ENCODE peak calls at places on chromosomes 2 and 18, in eight cellular contexts. Q, S, C, P, D, W, Z and O are unnamed samples.

GRCh38 chr2:228675042-228675441 is 493.6 kb upstream of the SPHKAP start:
- DNase-seq in Q (no peak), S (no peak), C (no peak), P (no peak), D (no peak), W (no peak), Z (no peak), O (no peak)

GRCh38 chr2:13193075-13193474 is 476.3 kb downstream of the TRIB2 start:
- DNase-seq in Q (no peak), S (no peak), C (peak; percentile 83), P (no peak), D (no peak), W (peak; percentile 26), Z (no peak), O (no peak)

GRCh38 chr2:202765435-202765834 is 106.1 kb downstream of the ICA1L start:
- DNase-seq in Q (no peak), S (no peak), C (no peak), P (no peak), D (no peak), W (no peak), Z (no peak), O (peak; percentile 46)

GRCh38 chr2:109410021-109410815 is 203.5 kb downstream of the SEPTIN10 start:
- DNase-seq in Q (no peak), S (no peak), C (no peak), P (no peak), D (no peak), W (peak; percentile 54), Z (no peak), O (no peak)

GRCh38 chr2:224408676-224409075 is 6.8 kb upstream of the FAM124B start:
- DNase-seq in Q (no peak), S (no peak), C (no peak), P (no peak), D (no peak), W (no peak), Z (no peak), O (no peak)

GRCh38 chr2:146388757-146389156 is 1456.1 kb upstream of the ACVR2A start:
- DNase-seq in Q (no peak), S (no peak), C (no peak), P (no peak), D (no peak), W (no peak), Z (no peak), O (no peak)

GRCh38 chr2:133431289-133431688 is 137.0 kb downstream of the NCKAP5 start:
- DNase-seq in Q (no peak), S (no peak), C (no peak), P (no peak), D (no peak), W (no peak), Z (no peak), O (peak; percentile 20)

GRCh38 chr2:219551863-219552381 is 8.1 kb downstream of the TMEM198 start:
- DNase-seq in Q (no peak), S (no peak), C (no peak), P (no peak), D (no peak), W (no peak), Z (no peak), O (no peak)

GRCh38 chr2:173982918-173983317 is 17.7 kb upstream of the SP3 start:
- DNase-seq in Q (no peak), S (no peak), C (no peak), P (no peak), D (peak; percentile 63), W (peak; percentile 55), Z (no peak), O (no peak)

GRCh38 chr2:49616800-49617199 is 462.5 kb upstream of the FSHR start:
- DNase-seq in Q (no peak), S (peak; percentile 32), C (peak; percentile 60), P (no peak), D (no peak), W (no peak), Z (peak; percentile 20), O (no peak)

GRCh38 chr2:105515581-105516415 is 116.9 kb upstream of the FHL2 start:
- DNase-seq in Q (peak; percentile 95), S (no peak), C (no peak), P (no peak), D (no peak), W (peak; percentile 95), Z (no peak), O (no peak)

GRCh38 chr2:159071190-159071915 is 102.9 kb downstream of the TANC1 start:
- DNase-seq in Q (no peak), S (no peak), C (no peak), P (no peak), D (no peak), W (no peak), Z (no peak), O (no peak)

GRCh38 chr2:120436460-120436739 is 90.5 kb downstream of the INHBB start:
- DNase-seq in Q (no peak), S (no peak), C (no peak), P (no peak), D (peak; percentile 41), W (peak; percentile 48), Z (no peak), O (no peak)

GRCh38 chr2:120438301-120439066 is 92.5 kb downstream of the INHBB start:
- DNase-seq in Q (no peak), S (no peak), C (no peak), P (no peak), D (no peak), W (no peak), Z (no peak), O (no peak)

GRCh38 chr2:120435671-120436459 is 89.9 kb downstream of the INHBB start:
- DNase-seq in Q (peak; percentile 20), S (no peak), C (no peak), P (no peak), D (no peak), W (no peak), Z (no peak), O (no peak)

GRCh38 chr2:120437604-120438000 is 91.7 kb downstream of the INHBB start:
- DNase-seq in Q (no peak), S (no peak), C (no peak), P (no peak), D (no peak), W (no peak), Z (no peak), O (no peak)

DNA sequence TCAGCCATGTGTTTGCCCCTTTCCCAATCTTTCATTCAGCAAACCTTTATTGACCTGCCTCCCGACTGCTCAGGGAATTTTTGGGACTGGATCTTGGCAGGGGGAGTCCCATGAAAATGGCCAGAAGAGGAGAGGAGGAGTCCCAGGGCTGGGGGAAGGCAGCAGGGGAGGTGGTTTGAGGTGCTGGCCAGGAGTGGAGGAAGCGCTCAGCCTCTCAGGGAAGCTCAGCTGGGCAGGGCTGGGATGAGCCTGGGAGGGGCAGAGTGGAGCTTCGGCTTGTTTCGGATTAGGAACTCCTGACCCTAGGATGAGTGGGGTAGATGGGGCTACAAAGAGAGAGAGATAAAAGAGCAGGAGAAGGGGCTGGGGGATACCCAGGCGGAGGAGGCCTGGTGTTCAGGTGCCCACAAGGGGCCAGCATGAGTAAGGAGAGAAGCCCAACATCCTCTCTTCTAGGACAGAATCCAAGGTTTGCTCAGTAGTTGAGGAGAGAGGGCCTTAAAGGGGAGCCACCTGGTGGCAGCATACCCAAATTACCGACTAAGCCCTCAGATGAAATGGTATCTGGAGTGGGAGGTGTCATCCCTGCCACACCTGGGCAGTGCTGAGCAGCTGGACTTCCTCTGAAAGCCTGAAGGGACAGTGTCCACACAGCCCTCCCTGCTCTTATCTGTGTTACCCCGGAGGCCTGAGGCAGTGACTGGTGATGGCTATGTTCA is 91.1 kb downstream of the INHBB start:
- DNase-seq in Q (peak; percentile 29), S (peak; percentile 66), C (peak; percentile 30), P (peak; percentile 50), D (no peak), W (no peak), Z (peak; percentile 25), O (no peak)
- H3K27ac ChIP-seq in Q (no peak overlapping the region), S (no peak overlapping the region), C (no peak overlapping the region), P (no peak overlapping the region), D (no peak overlapping the region), W (no peak overlapping the region), Z (peak overlapping the region; percentile 54), O (no peak overlapping the region)

DNA sequence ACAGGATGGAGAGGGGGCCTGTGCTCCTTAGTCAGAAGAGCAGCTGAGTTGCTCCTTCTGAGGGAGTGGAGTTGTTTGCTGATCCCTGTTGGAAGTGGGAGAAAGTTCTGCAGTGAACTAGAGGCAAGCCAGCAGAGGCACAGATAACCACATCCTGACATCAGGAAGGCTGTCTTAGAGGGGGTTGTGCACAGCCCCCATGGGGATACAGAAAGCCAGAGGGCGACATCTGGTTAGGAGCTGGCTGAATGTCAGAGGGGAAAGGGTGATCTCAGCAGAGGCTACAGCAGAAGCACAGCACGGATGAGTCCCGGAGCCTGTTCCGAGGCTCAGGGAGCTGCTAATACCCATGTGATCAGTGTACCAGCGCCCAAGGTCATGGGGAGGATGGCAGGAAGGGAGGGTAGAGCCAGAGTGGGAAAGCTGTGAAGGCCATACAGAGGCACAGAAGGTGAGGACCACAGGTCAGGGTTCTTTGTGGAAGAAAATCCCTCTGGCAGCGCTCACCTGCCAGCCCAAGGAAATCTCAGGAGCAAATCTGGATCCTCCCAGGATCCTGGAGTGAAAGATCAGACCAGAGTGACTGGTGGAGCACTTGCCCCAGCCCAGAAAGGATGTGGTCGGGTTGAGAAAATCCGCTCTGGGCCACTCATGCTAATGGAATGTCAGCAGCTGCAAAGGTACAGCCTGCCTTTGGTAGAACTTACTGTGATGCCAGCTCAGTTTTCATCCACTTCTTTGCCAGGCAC is 111.8 kb downstream of the STPG4 start:
- DNase-seq in Q (no peak), S (peak; percentile 82), C (no peak), P (peak; percentile 83), D (peak; percentile 69), W (peak; percentile 81), Z (peak; percentile 92), O (peak; percentile 49)
- H3K27ac ChIP-seq in Q (peak overlapping the region; percentile 8), S (peak overlapping the region; percentile 96), C (no peak overlapping the region), P (peak overlapping the region; percentile 96), D (peak overlapping the region; percentile 73), W (peak overlapping the region; percentile 77), Z (peak overlapping the region; percentile 87), O (peak overlapping the region; percentile 93)

GRCh38 chr18:8196238-8196637 is 413.0 kb upstream of the RAB12 start:
- DNase-seq in Q (no peak), S (no peak), C (no peak), P (no peak), D (no peak), W (no peak), Z (no peak), O (no peak)

GRCh38 chr18:8197510-8197909 is 411.7 kb upstream of the RAB12 start:
- DNase-seq in Q (no peak), S (no peak), C (no peak), P (no peak), D (no peak), W (no peak), Z (no peak), O (no peak)
- H3K27ac ChIP-seq in Q (no peak overlapping the region), S (no peak overlapping the region), C (no peak overlapping the region), P (no peak overlapping the region), D (no peak overlapping the region), W (no peak overlapping the region), Z (no peak overlapping the region), O (no peak overlapping the region)

DNA sequence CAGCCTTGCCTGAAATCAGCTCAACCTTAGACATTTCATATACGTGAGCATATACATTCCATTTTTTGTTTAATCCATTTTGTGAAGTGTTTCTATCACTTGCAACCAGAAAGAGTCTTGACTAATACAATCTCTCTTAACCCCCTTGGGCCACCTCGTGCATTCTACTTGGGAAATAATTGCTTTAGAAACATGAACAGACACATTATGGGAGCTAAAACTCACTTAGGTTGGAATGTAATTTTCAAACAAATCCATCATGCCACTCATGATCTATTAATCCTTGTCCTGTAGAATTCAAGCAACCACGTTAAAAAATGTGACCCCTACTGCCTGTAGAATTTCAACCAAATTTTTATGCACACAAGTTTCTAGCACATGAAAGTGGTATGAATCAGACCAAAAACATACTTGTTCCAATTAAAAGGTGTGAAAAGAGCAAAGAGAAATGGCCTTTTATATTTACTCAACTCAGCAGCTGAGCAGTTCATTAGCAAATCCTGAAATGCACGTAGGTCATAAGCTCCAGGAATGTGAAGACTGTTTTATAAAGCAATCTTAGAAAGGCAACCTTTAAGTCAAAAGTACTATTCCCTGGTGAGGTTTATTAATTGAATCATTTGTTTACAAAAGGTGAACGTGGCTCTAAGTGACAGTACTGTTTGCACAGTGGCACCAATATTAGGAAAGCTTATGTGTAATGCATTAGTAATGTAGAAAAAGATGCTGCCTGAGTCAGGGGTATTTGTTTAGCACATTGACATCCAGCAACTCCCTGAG is 459.4 kb upstream of the UBE2E3 start:
- DNase-seq in Q (no peak), S (no peak), C (no peak), P (peak; percentile 22), D (no peak), W (no peak), Z (peak; percentile 75), O (peak; percentile 67)
- H3K27ac ChIP-seq in Q (no peak overlapping the region), S (no peak overlapping the region), C (no peak overlapping the region), P (no peak overlapping the region), D (no peak overlapping the region), W (no peak overlapping the region), Z (no peak overlapping the region), O (no peak overlapping the region)